ENCODE peak calls at places on chromosome 20, in eight cellular contexts. One of them, this sample, is unnamed.

GRCh38 chr20:45459606-45460005 is 9.9 kb upstream of the WFDC2 start:
- DNase-seq in endodermal cell: no peak
- DNase-seq in colonic mucosa: no peak
- DNase-seq in neural progenitor cell: no peak
- DNase-seq in astrocyte: no peak
- DNase-seq in H9: no peak
- DNase-seq in fibroblast of lung: no peak
- DNase-seq in IMR-90: peak
- DNase-seq in this sample: no peak

GRCh38 chr20:62391165-62392076 is 4.5 kb downstream of the RPS21 start:
- DNase-seq in colonic mucosa: no peak
- DNase-seq in H9: no peak
- DNase-seq in astrocyte: no peak
- DNase-seq in IMR-90: no peak
- DNase-seq in endodermal cell: no peak
- DNase-seq in neural progenitor cell: no peak
- DNase-seq in fibroblast of lung: no peak
- DNase-seq in this sample: no peak

GRCh38 chr20:43800186-43800585 is 73.4 kb upstream of the GTSF1L start:
- DNase-seq in endodermal cell: no peak
- DNase-seq in astrocyte: no peak
- DNase-seq in neural progenitor cell: no peak
- DNase-seq in H9: no peak
- DNase-seq in colonic mucosa: no peak
- DNase-seq in IMR-90: no peak
- DNase-seq in fibroblast of lung: no peak
- DNase-seq in this sample: no peak

GRCh38 chr20:16485406-16485805 is 87.8 kb downstream of the KIF16B start:
- DNase-seq in colonic mucosa: no peak
- DNase-seq in IMR-90: peak
- DNase-seq in fibroblast of lung: peak
- DNase-seq in astrocyte: no peak
- DNase-seq in endodermal cell: no peak
- DNase-seq in neural progenitor cell: no peak
- DNase-seq in H9: no peak
- DNase-seq in this sample: no peak

GRCh38 chr20:36315545-36316351 is 9.6 kb downstream of the DLGAP4 start:
- DNase-seq in astrocyte: no peak
- DNase-seq in colonic mucosa: no peak
- DNase-seq in endodermal cell: peak
- DNase-seq in H9: peak
- DNase-seq in IMR-90: no peak
- DNase-seq in neural progenitor cell: no peak
- DNase-seq in fibroblast of lung: no peak
- DNase-seq in this sample: no peak

GRCh38 chr20:46010491-46011405 is 2.0 kb downstream of the MMP9 start:
- DNase-seq in endodermal cell: no peak
- DNase-seq in fibroblast of lung: no peak
- DNase-seq in astrocyte: no peak
- DNase-seq in IMR-90: peak
- DNase-seq in neural progenitor cell: peak
- DNase-seq in H9: no peak
- DNase-seq in colonic mucosa: no peak
- DNase-seq in this sample: no peak

GRCh38 chr20:4437131-4437530 is 284.6 kb upstream of the PRND start:
- DNase-seq in IMR-90: no peak
- DNase-seq in fibroblast of lung: no peak
- DNase-seq in neural progenitor cell: no peak
- DNase-seq in astrocyte: no peak
- DNase-seq in H9: no peak
- DNase-seq in endodermal cell: no peak
- DNase-seq in colonic mucosa: no peak
- DNase-seq in this sample: no peak

GRCh38 chr20:21064924-21065323 is 41.2 kb downstream of the LINC00237 start:
- DNase-seq in colonic mucosa: no peak
- DNase-seq in fibroblast of lung: no peak
- DNase-seq in IMR-90: no peak
- DNase-seq in H9: no peak
- DNase-seq in neural progenitor cell: no peak
- DNase-seq in astrocyte: no peak
- DNase-seq in endodermal cell: no peak
- DNase-seq in this sample: no peak

GRCh38 chr20:33685328-33686007 is 717 bp downstream of the E2F1 start:
- DNase-seq in fibroblast of lung: no peak
- DNase-seq in neural progenitor cell: peak
- DNase-seq in astrocyte: no peak
- DNase-seq in colonic mucosa: peak
- DNase-seq in IMR-90: no peak
- DNase-seq in endodermal cell: peak
- DNase-seq in H9: peak
- DNase-seq in this sample: peak

GRCh38 chr20:63586797-63587196 is 12.8 kb upstream of the HELZ2 start:
- DNase-seq in IMR-90: no peak
- DNase-seq in fibroblast of lung: no peak
- DNase-seq in colonic mucosa: no peak
- DNase-seq in astrocyte: no peak
- DNase-seq in endodermal cell: no peak
- DNase-seq in H9: no peak
- DNase-seq in neural progenitor cell: no peak
- DNase-seq in this sample: no peak

GRCh38 chr20:63317601-63318291 is 24.8 kb downstream of the COL20A1 start:
- DNase-seq in colonic mucosa: no peak
- DNase-seq in fibroblast of lung: no peak
- DNase-seq in IMR-90: no peak
- DNase-seq in H9: no peak
- DNase-seq in neural progenitor cell: no peak
- DNase-seq in astrocyte: no peak
- DNase-seq in endodermal cell: no peak
- DNase-seq in this sample: no peak

GRCh38 chr20:39318911-39319310 is 356.8 kb downstream of the DHX35 start:
- DNase-seq in IMR-90: no peak
- DNase-seq in neural progenitor cell: no peak
- DNase-seq in H9: no peak
- DNase-seq in colonic mucosa: no peak
- DNase-seq in endodermal cell: no peak
- DNase-seq in astrocyte: no peak
- DNase-seq in fibroblast of lung: no peak
- DNase-seq in this sample: no peak

GRCh38 chr20:37918035-37918434 is 15.1 kb downstream of the VSTM2L start:
- DNase-seq in fibroblast of lung: no peak
- DNase-seq in endodermal cell: peak
- DNase-seq in colonic mucosa: no peak
- DNase-seq in IMR-90: no peak
- DNase-seq in astrocyte: no peak
- DNase-seq in H9: no peak
- DNase-seq in neural progenitor cell: no peak
- DNase-seq in this sample: no peak

GRCh38 chr20:61801065-61801360 is 264.7 kb downstream of the TAF4 start:
- DNase-seq in H9: no peak
- DNase-seq in endodermal cell: no peak
- DNase-seq in fibroblast of lung: no peak
- DNase-seq in neural progenitor cell: no peak
- DNase-seq in IMR-90: no peak
- DNase-seq in astrocyte: no peak
- DNase-seq in colonic mucosa: no peak
- DNase-seq in this sample: no peak

GRCh38 chr20:38730167-38730988 is 6.1 kb downstream of the SLC32A1 start:
- DNase-seq in colonic mucosa: no peak
- DNase-seq in fibroblast of lung: no peak
- DNase-seq in H9: no peak
- DNase-seq in IMR-90: no peak
- DNase-seq in endodermal cell: peak
- DNase-seq in astrocyte: no peak
- DNase-seq in neural progenitor cell: no peak
- DNase-seq in this sample: no peak

GRCh38 chr20:12825180-12825579 is 183.6 kb upstream of the SPTLC3 start:
- DNase-seq in astrocyte: no peak
- DNase-seq in H9: no peak
- DNase-seq in neural progenitor cell: no peak
- DNase-seq in endodermal cell: no peak
- DNase-seq in IMR-90: no peak
- DNase-seq in colonic mucosa: no peak
- DNase-seq in fibroblast of lung: no peak
- DNase-seq in this sample: no peak

GRCh38 chr20:48003021-48003420 is 217.7 kb upstream of the SULF2 start:
- DNase-seq in endodermal cell: no peak
- DNase-seq in colonic mucosa: no peak
- DNase-seq in neural progenitor cell: no peak
- DNase-seq in fibroblast of lung: no peak
- DNase-seq in astrocyte: no peak
- DNase-seq in IMR-90: no peak
- DNase-seq in H9: no peak
- DNase-seq in this sample: no peak

GRCh38 chr20:48745330-48745729 is 82.5 kb downstream of the PREX1 start:
- DNase-seq in H9: no peak
- DNase-seq in IMR-90: no peak
- DNase-seq in neural progenitor cell: no peak
- DNase-seq in fibroblast of lung: peak
- DNase-seq in endodermal cell: no peak
- DNase-seq in astrocyte: no peak
- DNase-seq in colonic mucosa: no peak
- DNase-seq in this sample: no peak

GRCh38 chr20:50335105-50335504 is 144.5 kb downstream of the CEBPB start:
- DNase-seq in endodermal cell: peak
- DNase-seq in colonic mucosa: no peak
- DNase-seq in astrocyte: peak
- DNase-seq in fibroblast of lung: peak
- DNase-seq in IMR-90: peak
- DNase-seq in neural progenitor cell: peak
- DNase-seq in H9: peak
- DNase-seq in this sample: no peak

GRCh38 chr20:49948178-49948577 is 12.0 kb downstream of the RNF114 start:
- DNase-seq in colonic mucosa: no peak
- DNase-seq in fibroblast of lung: no peak
- DNase-seq in H9: no peak
- DNase-seq in neural progenitor cell: no peak
- DNase-seq in astrocyte: no peak
- DNase-seq in endodermal cell: no peak
- DNase-seq in IMR-90: peak
- DNase-seq in this sample: no peak

GRCh38 chr20:57165427-57166004 is 100.9 kb downstream of the BMP7 start:
- DNase-seq in neural progenitor cell: no peak
- DNase-seq in fibroblast of lung: no peak
- DNase-seq in colonic mucosa: no peak
- DNase-seq in endodermal cell: no peak
- DNase-seq in H9: no peak
- DNase-seq in IMR-90: no peak
- DNase-seq in astrocyte: no peak
- DNase-seq in this sample: no peak

GRCh38 chr20:23143098-23143497 is 57.0 kb upstream of the CD93 start:
- DNase-seq in astrocyte: peak
- DNase-seq in colonic mucosa: no peak
- DNase-seq in fibroblast of lung: peak
- DNase-seq in H9: no peak
- DNase-seq in neural progenitor cell: no peak
- DNase-seq in endodermal cell: no peak
- DNase-seq in IMR-90: peak
- DNase-seq in this sample: peak
- TF ChIP-seq CTCF in astrocyte: no peak
- TF ChIP-seq CTCF in colonic mucosa: no peak
- TF ChIP-seq CTCF in fibroblast of lung: no peak
- TF ChIP-seq CTCF in H9: no peak
- TF ChIP-seq CTCF in neural progenitor cell: no peak
- TF ChIP-seq CTCF in endodermal cell: no peak
- TF ChIP-seq CTCF in IMR-90: no peak
- TF ChIP-seq CTCF in this sample: no peak

GRCh38 chr20:646107-646867 is 6.7 kb downstream of the SRXN1 start:
- DNase-seq in neural progenitor cell: no peak
- DNase-seq in IMR-90: no peak
- DNase-seq in fibroblast of lung: no peak
- DNase-seq in endodermal cell: no peak
- DNase-seq in colonic mucosa: no peak
- DNase-seq in H9: no peak
- DNase-seq in astrocyte: no peak
- DNase-seq in this sample: no peak
- H3K9ac ChIP-seq in neural progenitor cell: no peak
- H3K9ac ChIP-seq in IMR-90: no peak
- H3K9ac ChIP-seq in fibroblast of lung: no peak
- H3K9ac ChIP-seq in endodermal cell: no peak
- H3K9ac ChIP-seq in colonic mucosa: no peak
- H3K9ac ChIP-seq in H9: no peak
- H3K9ac ChIP-seq in astrocyte: no peak
- H3K9ac ChIP-seq in this sample: no peak

DNA sequence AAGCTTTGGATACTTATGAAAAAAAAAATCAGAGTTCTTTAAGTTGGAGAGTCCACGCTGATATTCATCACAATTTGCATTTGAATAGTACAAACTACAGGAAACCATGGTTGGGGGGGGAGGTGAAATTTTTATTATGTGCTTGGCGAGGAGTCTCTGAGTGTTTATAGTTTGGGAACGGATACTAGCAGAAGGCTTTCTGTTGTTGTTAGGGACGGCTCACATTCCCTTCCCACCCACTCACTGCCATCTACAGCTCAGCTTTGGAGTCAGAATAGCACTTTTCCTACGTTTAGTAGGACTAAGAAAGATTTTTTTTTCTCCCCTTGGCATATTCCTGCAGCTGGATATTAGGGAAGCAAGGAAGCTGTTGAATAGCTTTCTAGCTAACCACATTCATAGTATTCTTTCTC is 235.0 kb upstream of the ZNF217 start:
- DNase-seq in colonic mucosa: peak
- DNase-seq in astrocyte: peak
- DNase-seq in H9: no peak
- DNase-seq in IMR-90: peak
- DNase-seq in neural progenitor cell: peak
- DNase-seq in endodermal cell: peak
- DNase-seq in fibroblast of lung: peak
- DNase-seq in this sample: peak
- TF ChIP-seq CTCF in colonic mucosa: no peak
- TF ChIP-seq CTCF in astrocyte: no peak
- TF ChIP-seq CTCF in H9: peak
- TF ChIP-seq CTCF in IMR-90: peak
- TF ChIP-seq CTCF in neural progenitor cell: no peak
- TF ChIP-seq CTCF in endodermal cell: peak
- TF ChIP-seq CTCF in fibroblast of lung: peak
- TF ChIP-seq CTCF in this sample: peak

GRCh38 chr20:6123650-6124014 is 802 bp upstream of the FERMT1 start:
- DNase-seq in endodermal cell: no peak
- DNase-seq in colonic mucosa: no peak
- DNase-seq in neural progenitor cell: peak
- DNase-seq in IMR-90: no peak
- DNase-seq in H9: no peak
- DNase-seq in fibroblast of lung: peak
- DNase-seq in astrocyte: no peak
- DNase-seq in this sample: no peak

GRCh38 chr20:6120491-6120988 is 2.3 kb downstream of the FERMT1 start:
- DNase-seq in colonic mucosa: no peak
- DNase-seq in fibroblast of lung: no peak
- DNase-seq in IMR-90: no peak
- DNase-seq in H9: no peak
- DNase-seq in neural progenitor cell: no peak
- DNase-seq in endodermal cell: no peak
- DNase-seq in astrocyte: no peak
- DNase-seq in this sample: no peak

GRCh38 chr20:6122873-6123649 is at the start of gene FERMT1:
- DNase-seq in endodermal cell: peak
- DNase-seq in H9: peak
- DNase-seq in fibroblast of lung: peak
- DNase-seq in astrocyte: peak
- DNase-seq in IMR-90: peak
- DNase-seq in colonic mucosa: peak
- DNase-seq in neural progenitor cell: peak
- DNase-seq in this sample: no peak

GRCh38 chr20:6122111-6122872 is 538 bp downstream of the FERMT1 start:
- DNase-seq in fibroblast of lung: peak
- DNase-seq in colonic mucosa: peak
- DNase-seq in astrocyte: peak
- DNase-seq in H9: peak
- DNase-seq in neural progenitor cell: peak
- DNase-seq in IMR-90: peak
- DNase-seq in endodermal cell: peak
- DNase-seq in this sample: no peak

GRCh38 chr20:6121504-6121903 is 1.3 kb downstream of the FERMT1 start:
- DNase-seq in fibroblast of lung: no peak
- DNase-seq in endodermal cell: no peak
- DNase-seq in colonic mucosa: no peak
- DNase-seq in neural progenitor cell: no peak
- DNase-seq in astrocyte: no peak
- DNase-seq in H9: no peak
- DNase-seq in IMR-90: no peak
- DNase-seq in this sample: no peak
- H3K9ac ChIP-seq in fibroblast of lung: no peak
- H3K9ac ChIP-seq in endodermal cell: no peak
- H3K9ac ChIP-seq in colonic mucosa: no peak
- H3K9ac ChIP-seq in neural progenitor cell: no peak
- H3K9ac ChIP-seq in astrocyte: no peak
- H3K9ac ChIP-seq in H9: no peak
- H3K9ac ChIP-seq in IMR-90: no peak
- H3K9ac ChIP-seq in this sample: no peak

This sample was measured in DND-41.